ENCODE peak calls at places on chromosomes 12 and 14, in ten cellular contexts. V is IMR-90, P is tibial nerve, B is uterus, H is esophagus squamous epithelium, N is HepG2, R is stomach, X is breast epithelium, Z is adrenal gland, G is suprapubic skin. A is an unnamed sample.
A peak's percentile ranks its signal among the peaks of the same experiment; 100 is the strongest.

GRCh38 chr14:28196878-28197277 is 569.7 kb upstream of the FOXG1 start:
- DNase-seq in V (no peak), P (no peak), B (no peak), H (no peak), N (no peak), R (no peak), X (no peak), Z (no peak), G (no peak), A (no peak)

GRCh38 chr12:47943492-47944359 is 19.7 kb upstream of the TMEM106C start:
- DNase-seq in V (no peak), P (no peak), B (no peak), H (no peak), N (peak; percentile 19), R (no peak), X (peak; percentile 81), Z (peak; percentile 38), G (no peak), A (no peak)

GRCh38 chr14:79091381-79091963 is 921.3 kb downstream of the NRXN3 start:
- DNase-seq in V (no peak), P (no peak), B (no peak), H (no peak), N (no peak), R (no peak), X (no peak), Z (no peak), G (no peak), A (no peak)

GRCh38 chr12:105239304-105239703 is 3.3 kb upstream of the APPL2 start:
- DNase-seq in V (no peak), P (no peak), B (no peak), H (no peak), N (peak; percentile 48), R (no peak), X (no peak), Z (no peak), G (no peak), A (no peak)

GRCh38 chr14:97878727-97879126 is 1081.5 kb downstream of the VRK1 start:
- DNase-seq in V (no peak), P (peak; percentile 50), B (peak; percentile 50), H (no peak), N (no peak), R (no peak), X (no peak), Z (peak; percentile 37), G (no peak), A (no peak)

GRCh38 chr14:89270439-89271227 is 146.4 kb downstream of the FOXN3 start:
- DNase-seq in V (no peak), P (no peak), B (no peak), H (no peak), N (no peak), R (peak; percentile 43), X (no peak), Z (no peak), G (no peak), A (peak; percentile 85)

GRCh38 chr14:96303981-96304380 is 48.0 kb downstream of the BDKRB1 start:
- DNase-seq in V (no peak), P (no peak), B (no peak), H (no peak), N (no peak), R (no peak), X (no peak), Z (no peak), G (no peak), A (no peak)

GRCh38 chr14:65360144-65360784 is 52.3 kb upstream of the FUT8 start:
- DNase-seq in V (no peak), P (no peak), B (no peak), H (no peak), N (no peak), R (no peak), X (no peak), Z (no peak), G (no peak), A (no peak)

GRCh38 chr12:92764820-92765219 is 62.0 kb downstream of the PLEKHG7 start:
- DNase-seq in V (peak; percentile 57), P (no peak), B (no peak), H (no peak), N (no peak), R (no peak), X (no peak), Z (no peak), G (no peak), A (no peak)

GRCh38 chr12:92759634-92760268 is 57.0 kb downstream of the PLEKHG7 start:
- DNase-seq in V (peak; percentile 97), P (no peak), B (no peak), H (no peak), N (no peak), R (no peak), X (no peak), Z (no peak), G (no peak), A (no peak)

GRCh38 chr12:92765871-92766270 is 63.1 kb downstream of the PLEKHG7 start:
- DNase-seq in V (no peak), P (no peak), B (no peak), H (no peak), N (peak; percentile 38), R (no peak), X (no peak), Z (no peak), G (no peak), A (no peak)

GRCh38 chr12:92757599-92758121 is 54.9 kb downstream of the PLEKHG7 start:
- DNase-seq in V (no peak), P (no peak), B (no peak), H (no peak), N (no peak), R (no peak), X (no peak), Z (no peak), G (no peak), A (no peak)

DNA sequence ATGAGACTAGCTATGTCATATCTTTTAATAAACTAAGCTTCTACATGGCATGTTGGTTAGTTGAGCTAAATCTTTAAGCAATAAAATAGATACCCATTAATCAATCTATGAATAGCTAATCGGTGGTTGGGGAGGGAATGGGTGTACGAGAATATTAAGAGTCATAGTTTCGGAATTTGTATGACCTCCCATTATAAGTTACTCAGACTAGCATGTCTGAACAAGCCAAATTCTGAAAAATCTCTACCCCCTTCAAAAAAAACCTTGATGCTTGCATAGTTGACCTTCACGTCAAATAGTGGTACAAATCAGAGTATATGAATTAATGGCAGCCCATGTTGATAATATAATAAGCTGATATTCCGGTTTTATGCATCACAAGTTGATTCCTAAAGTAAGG is 60.0 kb downstream of the PLEKHG7 start:
- DNase-seq in V (no peak), P (no peak), B (no peak), H (no peak), N (no peak), R (no peak), X (no peak), Z (no peak), G (no peak), A (no peak)
- H3K27ac ChIP-seq in V (no peak overlapping the region), P (no peak overlapping the region), B (no peak overlapping the region), H (no peak overlapping the region), N (no peak overlapping the region), R (no peak overlapping the region), X (no peak overlapping the region), Z (no peak overlapping the region), G (no peak overlapping the region), A (no peak overlapping the region)

GRCh38 chr14:104586832-104587620 is 7.5 kb downstream of the C14orf180 start:
- DNase-seq in V (no peak), P (no peak), B (no peak), H (no peak), N (no peak), R (peak; percentile 80), X (no peak), Z (no peak), G (no peak), A (no peak)

GRCh38 chr14:104588066-104588857 is 8.7 kb downstream of the C14orf180 start:
- DNase-seq in V (no peak), P (no peak), B (no peak), H (no peak), N (no peak), R (peak; percentile 75), X (no peak), Z (no peak), G (no peak), A (no peak)

GRCh38 chr14:104589338-104590195 is 10.0 kb downstream of the C14orf180 start:
- DNase-seq in V (no peak), P (no peak), B (no peak), H (no peak), N (no peak), R (no peak), X (no peak), Z (no peak), G (no peak), A (no peak)

GRCh38 chr14:104585966-104586702 is 6.6 kb downstream of the C14orf180 start:
- DNase-seq in V (no peak), P (no peak), B (no peak), H (no peak), N (no peak), R (no peak), X (no peak), Z (peak; percentile 53), G (no peak), A (no peak)

DNA sequence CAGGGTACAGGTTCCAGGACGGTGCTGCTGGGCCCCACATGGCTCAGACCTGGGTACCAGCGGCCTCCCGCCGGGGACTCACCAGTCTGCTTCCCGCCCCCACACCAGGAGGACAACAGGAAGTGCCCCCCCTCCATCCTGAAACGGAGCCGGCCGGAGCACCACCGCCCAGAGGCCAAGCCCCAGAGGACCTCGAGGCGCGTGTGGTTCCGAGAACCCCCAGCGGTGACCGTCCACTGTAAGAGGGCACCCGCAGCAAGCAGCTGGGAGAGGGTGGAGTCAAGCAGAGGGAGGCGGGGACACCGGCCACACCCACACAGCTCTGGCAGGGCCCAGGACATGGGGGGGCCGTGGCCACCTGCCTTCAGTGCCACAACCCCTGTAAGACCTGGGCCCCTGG is 8.1 kb downstream of the C14orf180 start:
- DNase-seq in V (no peak), P (no peak), B (no peak), H (no peak), N (no peak), R (no peak), X (no peak), Z (peak; percentile 31), G (no peak), A (no peak)
- TF ChIP-seq POLR2A in V (no peak), P (no peak), B (no peak), H (no peak), N (no peak), R (no peak), X (no peak), Z (no peak), G (no peak), A (no peak)

GRCh38 chr14:94628578-94628977 is 16.4 kb downstream of the SERPINA3 start:
- DNase-seq in V (no peak), P (no peak), B (no peak), H (no peak), N (no peak), R (no peak), X (no peak), Z (no peak), G (no peak), A (no peak)
- H3K27me3 ChIP-seq in V (peaks cover 8% of the 10 kb centered on the region), P (peaks cover 4% of the 10 kb centered on the region), B (no peaks in the 10 kb centered on the region), H (no peaks in the 10 kb centered on the region), N (no peaks in the 10 kb centered on the region), R (no peaks in the 10 kb centered on the region), X (no peaks in the 10 kb centered on the region), Z (no peaks in the 10 kb centered on the region), G (peaks cover 28% of the 10 kb centered on the region), A (no peaks in the 10 kb centered on the region)

DNA sequence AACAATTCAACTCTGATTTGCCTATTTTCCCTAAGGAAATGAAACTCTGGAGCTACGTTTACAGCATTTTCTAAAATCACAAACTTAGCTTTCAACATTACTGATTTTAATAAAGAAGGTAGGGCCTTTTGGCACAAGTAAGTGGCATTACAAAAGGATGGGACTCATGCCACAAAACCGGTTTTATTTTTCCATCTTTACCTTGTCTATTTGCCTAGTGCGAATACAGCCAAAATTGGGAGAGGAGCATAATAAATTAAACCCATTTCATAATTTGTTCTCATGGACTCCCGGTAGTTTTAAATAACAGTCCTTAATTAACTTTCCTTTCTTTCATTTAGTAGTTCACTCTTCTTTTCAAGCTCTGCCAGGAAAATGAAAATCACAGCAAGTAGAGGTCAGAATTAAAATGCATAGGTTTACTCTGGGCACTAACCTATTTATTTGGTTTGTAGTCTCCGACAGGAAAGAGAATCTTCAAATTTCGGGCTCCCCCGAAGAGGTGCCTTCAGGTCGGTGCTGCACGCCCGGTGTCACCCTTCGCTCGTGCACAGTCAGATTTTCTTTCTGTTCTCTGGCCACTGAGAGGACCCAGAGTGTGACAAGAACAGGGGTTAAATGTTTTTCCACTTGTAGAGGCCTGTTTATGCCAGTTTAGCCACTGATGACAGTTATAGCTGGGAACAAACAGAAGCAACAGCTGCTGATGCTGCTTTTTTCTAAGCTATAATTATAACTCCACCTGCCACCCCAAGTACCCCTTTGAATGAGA is at the start of gene BEST3:
- DNase-seq in V (no peak), P (no peak), B (no peak), H (no peak), N (no peak), R (no peak), X (no peak), Z (no peak), G (no peak), A (no peak)
- H3K27ac ChIP-seq in V (no peak within 1 kb of the TSS), P (no peak within 1 kb of the TSS), B (no peak within 1 kb of the TSS), H (no peak within 1 kb of the TSS), N (no peak within 1 kb of the TSS), R (no peak within 1 kb of the TSS), X (peak within 1 kb of the TSS; percentile 23), Z (no peak within 1 kb of the TSS), G (peak within 1 kb of the TSS; percentile 2), A (no peak within 1 kb of the TSS)